ENCODE peak calls at places on chromosome 3, in eight cellular contexts. A is body of pancreas, R is HCT116, O is A673, M is cardiac fibroblast, Q is fibroblast of the aortic adventitia, W is ovary, G is endothelial cell. P is an unnamed sample.

GRCh38 chr3:157407769-157408168 is 28.9 kb upstream of the PTX3 start:
- DNase-seq in A (no peak), R (no peak), O (no peak), M (no peak), Q (no peak), W (no peak), G (no peak), P (no peak)

GRCh38 chr3:188157971-188158370 is 4.0 kb downstream of the LPP start:
- DNase-seq in A (no peak), R (no peak), O (no peak), M (no peak), Q (no peak), W (no peak), G (no peak), P (no peak)

GRCh38 chr3:190101320-190102117 is 19.2 kb downstream of the P3H2 start:
- DNase-seq in A (no peak), R (no peak), O (peak; percentile 68), M (peak; percentile 65), Q (peak; percentile 53), W (no peak), G (no peak), P (no peak)

GRCh38 chr3:134449277-134449676 is 36.5 kb downstream of the ANAPC13 start:
- DNase-seq in A (peak; percentile 61), R (no peak), O (peak; percentile 58), M (peak; percentile 68), Q (peak; percentile 56), W (peak; percentile 38), G (peak; percentile 47), P (no peak)

GRCh38 chr3:12040902-12041301 is 36.7 kb downstream of the SYN2 start:
- DNase-seq in A (no peak), R (no peak), O (no peak), M (no peak), Q (no peak), W (no peak), G (no peak), P (no peak)

GRCh38 chr3:170128977-170129431 is 52.5 kb downstream of the PHC3 start:
- DNase-seq in A (no peak), R (no peak), O (peak; percentile 24), M (peak; percentile 13), Q (peak; percentile 52), W (no peak), G (no peak), P (no peak)

GRCh38 chr3:55524565-55525244 is 37.6 kb upstream of the WNT5A start:
- DNase-seq in A (no peak), R (no peak), O (peak; percentile 8), M (peak; percentile 53), Q (peak; percentile 87), W (no peak), G (no peak), P (no peak)

GRCh38 chr3:11690863-11691833 is 47.4 kb upstream of the VGLL4 start:
- DNase-seq in A (no peak), R (no peak), O (peak; percentile 30), M (peak; percentile 48), Q (peak; percentile 52), W (no peak), G (no peak), P (no peak)

GRCh38 chr3:15291589-15292541 is 40.5 kb downstream of the SH3BP5 start:
- DNase-seq in A (no peak), R (no peak), O (no peak), M (peak; percentile 53), Q (peak; percentile 75), W (no peak), G (no peak), P (no peak)

GRCh38 chr3:58134468-58134867 is 76.3 kb downstream of the DNASE1L3 start:
- DNase-seq in A (no peak), R (no peak), O (no peak), M (no peak), Q (no peak), W (no peak), G (no peak), P (no peak)

GRCh38 chr3:101325393-101326134 is 5.2 kb upstream of the IMPG2 start:
- DNase-seq in A (no peak), R (no peak), O (no peak), M (no peak), Q (no peak), W (no peak), G (no peak), P (no peak)

GRCh38 chr3:12948891-12949711 is 107.7 kb upstream of the RPL32 start:
- DNase-seq in A (no peak), R (peak; percentile 32), O (no peak), M (peak; percentile 58), Q (peak; percentile 24), W (no peak), G (no peak), P (no peak)

GRCh38 chr3:96996009-96996408 is 181.6 kb downstream of the EPHA6 start:
- DNase-seq in A (no peak), R (no peak), O (no peak), M (no peak), Q (no peak), W (no peak), G (no peak), P (no peak)

GRCh38 chr3:55690746-55691540 is 203.8 kb upstream of the WNT5A start:
- DNase-seq in A (no peak), R (no peak), O (peak; percentile 21), M (no peak), Q (no peak), W (no peak), G (no peak), P (no peak)

GRCh38 chr3:138442433-138442832 is 8.0 kb downstream of the ESYT3 start:
- DNase-seq in A (no peak), R (peak; percentile 60), O (peak; percentile 52), M (peak; percentile 39), Q (no peak), W (no peak), G (no peak), P (no peak)

GRCh38 chr3:194204036-194204792 is 68.3 kb downstream of the HES1 start:
- DNase-seq in A (peak; percentile 26), R (no peak), O (peak; percentile 40), M (no peak), Q (no peak), W (no peak), G (peak; percentile 24), P (no peak)

GRCh38 chr3:136146981-136147729 is 49.0 kb downstream of the MSL2 start:
- DNase-seq in A (no peak), R (no peak), O (no peak), M (no peak), Q (peak; percentile 37), W (no peak), G (no peak), P (no peak)

GRCh38 chr3:11602441-11602840 is 41.3 kb downstream of the VGLL4 start:
- DNase-seq in A (no peak), R (no peak), O (no peak), M (no peak), Q (no peak), W (no peak), G (no peak), P (no peak)

GRCh38 chr3:169857811-169858210 is 11.9 kb downstream of the LRRC31 start:
- DNase-seq in A (no peak), R (no peak), O (no peak), M (no peak), Q (no peak), W (no peak), G (no peak), P (no peak)

GRCh38 chr3:188489639-188490405 is 335.9 kb downstream of the LPP start:
- DNase-seq in A (no peak), R (no peak), O (no peak), M (no peak), Q (peak; percentile 30), W (no peak), G (no peak), P (no peak)

GRCh38 chr3:183156266-183156665 is 6.3 kb downstream of the LAMP3 start:
- DNase-seq in A (no peak), R (no peak), O (no peak), M (no peak), Q (no peak), W (no peak), G (no peak), P (no peak)

DNA sequence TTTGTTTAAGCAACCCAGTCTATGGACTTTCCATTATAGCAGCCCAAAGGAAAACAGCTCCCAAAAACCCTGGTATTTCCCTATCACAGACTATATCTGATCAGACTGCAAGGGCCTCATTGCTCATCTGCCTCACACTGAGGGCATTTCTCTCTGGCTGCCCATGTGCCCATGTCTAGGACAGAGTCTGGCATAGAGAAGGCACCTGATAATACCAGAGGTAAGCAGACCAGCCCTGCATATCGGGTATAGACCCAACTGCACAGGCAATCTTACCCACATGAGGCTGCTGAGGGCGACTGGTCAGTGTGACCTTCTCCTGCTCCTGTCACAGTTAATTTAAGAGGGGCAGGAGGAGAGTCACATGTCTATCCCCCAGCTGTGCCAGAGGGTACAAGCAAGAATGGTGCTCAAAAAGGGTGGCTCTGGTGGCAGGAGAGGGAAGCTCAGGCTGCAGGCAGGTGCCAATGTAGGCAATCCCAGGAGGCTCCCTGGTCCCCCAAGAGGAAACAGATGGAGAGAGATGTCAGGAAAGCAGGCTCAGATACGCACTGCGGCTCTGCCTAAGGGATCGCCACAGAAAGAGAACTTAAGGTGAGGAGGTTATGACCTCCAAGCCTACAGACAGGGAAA is 3.1 kb downstream of the CSRNP1 start:
- DNase-seq in A (no peak), R (no peak), O (no peak), M (no peak), Q (no peak), W (peak; percentile 35), G (no peak), P (no peak)
- TF ChIP-seq CTCF in A (peak; percentile 16), R (no peak), O (no peak), M (no peak), Q (peak; percentile 35), W (no peak), G (no peak), P (no peak)

GRCh38 chr3:44982817-44983216 is 6.8 kb downstream of the EXOSC7 start:
- DNase-seq in A (no peak), R (no peak), O (no peak), M (no peak), Q (no peak), W (no peak), G (no peak), P (no peak)
- TF ChIP-seq CTCF in A (no peak), R (no peak), O (no peak), M (no peak), Q (no peak), W (no peak), G (no peak), P (no peak)

DNA sequence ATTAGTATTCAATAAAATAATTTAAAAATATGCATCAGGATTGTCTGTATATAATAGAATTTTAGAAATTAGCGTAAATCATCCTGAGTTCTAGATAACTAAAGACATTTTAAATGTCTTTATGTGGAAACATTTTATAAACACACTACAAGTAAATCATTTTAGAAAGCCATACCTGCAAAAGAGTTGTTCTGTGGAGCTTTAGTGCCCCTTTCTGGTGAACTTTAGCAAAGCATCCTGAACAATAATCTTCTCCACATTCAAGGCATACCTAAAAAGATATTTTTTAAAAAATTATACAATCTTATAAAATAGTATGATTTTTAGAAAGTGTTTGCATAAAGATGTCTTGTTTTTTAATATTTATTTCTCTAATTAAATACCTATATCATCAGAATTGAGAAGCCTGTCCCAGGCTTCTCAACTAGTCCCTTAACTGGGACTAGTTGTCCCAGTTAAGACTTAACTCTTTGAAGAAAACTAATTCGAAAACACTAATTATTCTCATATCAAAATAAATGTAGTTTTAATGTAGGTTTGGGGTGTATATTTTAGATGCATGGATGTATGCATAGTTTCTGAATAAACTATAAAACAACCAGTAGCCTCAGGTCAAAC is 29.7 kb downstream of the ZBBX start:
- DNase-seq in A (no peak), R (peak; percentile 26), O (peak; percentile 27), M (peak; percentile 27), Q (peak; percentile 12), W (no peak), G (peak; percentile 15), P (no peak)
- TF ChIP-seq CTCF in A (peak; percentile 76), R (peak; percentile 55), O (peak; percentile 68), M (no peak), Q (peak; percentile 14), W (no peak), G (peak; percentile 56), P (no peak)

GRCh38 chr3:148931574-148931973 is 59.8 kb upstream of the GYG1 start:
- DNase-seq in A (no peak), R (no peak), O (no peak), M (no peak), Q (no peak), W (no peak), G (no peak), P (no peak)
- TF ChIP-seq CTCF in A (no peak), R (peak; percentile 4), O (no peak), M (no peak), Q (no peak), W (no peak), G (no peak), P (no peak)

P was measured in omental fat pad.